ENCODE peak calls at places on chromosomes 11 and 22, in ten cellular contexts. W is sigmoid colon, G is Peyer's patch, A is testis, S is right lobe of liver, M is tibial nerve, L is ovary, Z is breast epithelium, Q is HepG2, F is prostate gland. Y is an unnamed sample. For H3K27me3, the result is how much of the 10 kb centered on the place peaks cover.

GRCh38 chr22:25781801-25782200 is 39.8 kb downstream of the MYO18B start:
- DNase-seq in W (no peak), G (no peak), A (no peak), S (no peak), M (no peak), L (no peak), Z (no peak), Q (no peak), F (no peak), Y (no peak)

GRCh38 chr11:9219115-9219514 is 46.0 kb downstream of the DENND5A start:
- DNase-seq in W (no peak), G (no peak), A (no peak), S (no peak), M (no peak), L (no peak), Z (no peak), Q (no peak), F (no peak), Y (no peak)

GRCh38 chr11:74755395-74755995 is 6.8 kb downstream of the RNF169 start:
- DNase-seq in W (no peak), G (no peak), A (no peak), S (no peak), M (no peak), L (no peak), Z (no peak), Q (no peak), F (no peak), Y (no peak)

GRCh38 chr11:132234878-132235277 is 864.5 kb downstream of the NTM start:
- DNase-seq in W (no peak), G (no peak), A (no peak), S (no peak), M (no peak), L (no peak), Z (no peak), Q (no peak), F (no peak), Y (no peak)

GRCh38 chr11:64406221-64406946 is 47.4 kb downstream of the RPS6KA4 start:
- DNase-seq in W (peak), G (no peak), A (peak), S (no peak), M (no peak), L (peak), Z (no peak), Q (no peak), F (no peak), Y (no peak)

GRCh38 chr11:76123243-76123642 is 83.1 kb downstream of the WNT11 start:
- DNase-seq in W (no peak), G (no peak), A (peak), S (no peak), M (peak), L (no peak), Z (no peak), Q (no peak), F (no peak), Y (no peak)

GRCh38 chr11:45052361-45052760 is 94.1 kb upstream of the PRDM11 start:
- DNase-seq in W (no peak), G (no peak), A (no peak), S (no peak), M (no peak), L (no peak), Z (no peak), Q (no peak), F (no peak), Y (no peak)

GRCh38 chr11:63961608-63962412 is 12.6 kb upstream of the COX8A start:
- DNase-seq in W (peak), G (peak), A (no peak), S (no peak), M (no peak), L (no peak), Z (no peak), Q (peak), F (peak), Y (no peak)

GRCh38 chr11:130677486-130678153 is 229.2 kb downstream of the ADAMTS15 start:
- DNase-seq in W (no peak), G (no peak), A (no peak), S (no peak), M (no peak), L (no peak), Z (no peak), Q (peak), F (no peak), Y (no peak)

GRCh38 chr11:76823481-76824028 is 37.2 kb upstream of the ACER3 start:
- DNase-seq in W (no peak), G (no peak), A (no peak), S (peak), M (no peak), L (no peak), Z (no peak), Q (peak), F (no peak), Y (peak)

GRCh38 chr22:21917959-21918261 is 34.7 kb downstream of the PPM1F start:
- DNase-seq in W (no peak), G (no peak), A (no peak), S (no peak), M (no peak), L (no peak), Z (no peak), Q (no peak), F (no peak), Y (no peak)

GRCh38 chr11:134207538-134208239 is 16.1 kb downstream of the NCAPD3 start:
- DNase-seq in W (no peak), G (peak), A (peak), S (peak), M (peak), L (no peak), Z (no peak), Q (peak), F (no peak), Y (peak)

GRCh38 chr22:37214431-37215025 is 2.3 kb upstream of the SSTR3 start:
- DNase-seq in W (peak), G (no peak), A (no peak), S (peak), M (no peak), L (no peak), Z (no peak), Q (no peak), F (no peak), Y (no peak)

GRCh38 chr11:2136952-2137201 is 2.3 kb downstream of the IGF2 start:
- DNase-seq in W (no peak), G (no peak), A (no peak), S (no peak), M (no peak), L (no peak), Z (no peak), Q (no peak), F (no peak), Y (no peak)

GRCh38 chr22:48714231-48714630 is 1113.4 kb downstream of the BRD1 start:
- DNase-seq in W (peak), G (peak), A (no peak), S (no peak), M (no peak), L (no peak), Z (no peak), Q (no peak), F (no peak), Y (no peak)

GRCh38 chr11:64771861-64772260 is 6.5 kb downstream of the SF1 start:
- DNase-seq in W (no peak), G (no peak), A (no peak), S (no peak), M (no peak), L (no peak), Z (no peak), Q (no peak), F (no peak), Y (no peak)

GRCh38 chr22:28917747-28918543 is 34.6 kb downstream of the ZNRF3 start:
- DNase-seq in W (peak), G (peak), A (no peak), S (no peak), M (no peak), L (peak), Z (no peak), Q (peak), F (no peak), Y (no peak)

GRCh38 chr11:44621140-44621681 is 55.7 kb downstream of the CD82 start:
- DNase-seq in W (peak), G (peak), A (peak), S (peak), M (peak), L (peak), Z (peak), Q (peak), F (peak), Y (peak)

GRCh38 chr11:123238297-123238696 is 43.2 kb upstream of the CLMP start:
- DNase-seq in W (peak), G (no peak), A (no peak), S (no peak), M (peak), L (no peak), Z (no peak), Q (no peak), F (no peak), Y (no peak)

GRCh38 chr11:17351510-17352176 is at the start of gene NCR3LG1:
- DNase-seq in W (peak), G (peak), A (peak), S (peak), M (peak), L (peak), Z (no peak), Q (peak), F (peak), Y (peak)

GRCh38 chr11:3944198-3944597 is 88.7 kb downstream of the STIM1 start:
- DNase-seq in W (no peak), G (no peak), A (peak), S (no peak), M (peak), L (no peak), Z (no peak), Q (no peak), F (no peak), Y (peak)

GRCh38 chr11:20004856-20005255 is 155.4 kb downstream of the DBX1 start:
- DNase-seq in W (no peak), G (no peak), A (no peak), S (no peak), M (no peak), L (no peak), Z (no peak), Q (no peak), F (no peak), Y (no peak)

GRCh38 chr22:50439314-50440250 is 35.3 kb downstream of the SBF1 start:
- DNase-seq in W (no peak), G (no peak), A (no peak), S (peak), M (no peak), L (no peak), Z (no peak), Q (no peak), F (no peak), Y (peak)

GRCh38 chr11:1195690-1196515 is 27.0 kb upstream of the MUC5B start:
- DNase-seq in W (peak), G (peak), A (no peak), S (peak), M (no peak), L (peak), Z (peak), Q (no peak), F (no peak), Y (no peak)

GRCh38 chr22:30864441-30865420 is 103.8 kb downstream of the MORC2 start:
- DNase-seq in W (peak), G (no peak), A (no peak), S (no peak), M (no peak), L (no peak), Z (peak), Q (no peak), F (no peak), Y (no peak)

GRCh38 chr11:10323793-10324170 is 18.9 kb downstream of the ADM start:
- DNase-seq in W (no peak), G (no peak), A (no peak), S (no peak), M (no peak), L (no peak), Z (no peak), Q (no peak), F (no peak), Y (no peak)

GRCh38 chr11:125167954-125168821 is 3.6 kb downstream of the PKNOX2 start:
- DNase-seq in W (no peak), G (peak), A (no peak), S (no peak), M (no peak), L (peak), Z (no peak), Q (no peak), F (peak), Y (no peak)

GRCh38 chr22:23149743-23150238 is 4.5 kb downstream of the RAB36 start:
- DNase-seq in W (no peak), G (no peak), A (no peak), S (no peak), M (no peak), L (no peak), Z (no peak), Q (no peak), F (no peak), Y (no peak)

GRCh38 chr11:3873712-3874349 is 18.4 kb downstream of the STIM1 start:
- DNase-seq in W (no peak), G (no peak), A (no peak), S (no peak), M (no peak), L (no peak), Z (no peak), Q (no peak), F (no peak), Y (no peak)

GRCh38 chr22:26322179-26322905 is 106.7 kb upstream of the ASPHD2 start:
- DNase-seq in W (no peak), G (no peak), A (no peak), S (no peak), M (no peak), L (no peak), Z (no peak), Q (no peak), F (no peak), Y (no peak)

GRCh38 chr11:70079691-70080090 is 1.6 kb downstream of the ANO1 start:
- DNase-seq in W (no peak), G (peak), A (no peak), S (no peak), M (no peak), L (no peak), Z (no peak), Q (no peak), F (no peak), Y (no peak)

GRCh38 chr11:70077411-70078094 is 564 bp upstream of the ANO1 start:
- DNase-seq in W (peak), G (no peak), A (no peak), S (no peak), M (no peak), L (no peak), Z (no peak), Q (no peak), F (no peak), Y (no peak)

GRCh38 chr11:70078095-70078795 is at the start of gene ANO1:
- DNase-seq in W (peak), G (peak), A (peak), S (peak), M (no peak), L (no peak), Z (no peak), Q (no peak), F (peak), Y (no peak)

GRCh38 chr11:70080763-70081162 is 2.6 kb downstream of the ANO1 start:
- DNase-seq in W (no peak), G (no peak), A (no peak), S (no peak), M (no peak), L (no peak), Z (peak), Q (no peak), F (no peak), Y (no peak)

DNA sequence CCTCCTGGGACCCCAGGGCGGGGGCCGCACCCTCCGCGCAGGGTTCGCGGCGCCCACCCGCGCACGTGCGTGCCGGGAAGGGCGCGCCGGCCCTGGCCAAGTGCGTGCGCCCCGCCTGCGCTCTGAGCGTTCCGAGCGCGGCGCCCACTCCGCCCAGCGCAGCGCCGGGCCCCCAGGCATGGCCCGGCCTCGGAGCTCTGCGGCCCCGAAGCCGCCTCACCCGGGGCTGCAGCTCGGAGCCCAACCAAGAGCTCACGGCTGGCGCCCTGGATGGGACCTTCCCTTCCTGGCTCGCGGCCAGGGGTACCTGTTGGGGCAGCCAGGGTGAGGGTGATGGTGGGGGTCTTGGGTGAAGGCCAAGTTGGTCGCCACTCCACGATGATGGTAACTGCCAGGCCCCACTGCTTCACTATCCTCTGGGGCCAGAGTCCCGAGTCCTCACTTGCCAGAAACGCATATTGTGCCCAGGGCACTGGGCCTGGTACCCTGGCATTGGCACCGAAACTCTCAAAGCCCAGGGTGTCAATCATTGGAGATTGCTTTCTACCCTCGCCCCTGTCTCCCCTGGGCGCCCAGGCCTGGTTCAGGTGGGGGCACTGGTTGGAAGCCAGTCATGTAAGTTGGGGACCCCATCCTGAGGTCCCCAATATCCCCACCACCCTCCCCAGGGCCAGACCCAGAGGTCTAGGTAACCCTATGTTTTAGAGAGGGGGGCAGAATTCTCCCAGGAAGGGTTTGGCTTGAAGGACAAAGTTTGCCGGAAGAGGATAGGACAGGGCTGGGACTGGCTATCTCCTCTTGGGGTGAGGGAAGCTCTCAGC is 889 bp downstream of the ANO1 start:
- DNase-seq in W (peak), G (no peak), A (no peak), S (no peak), M (no peak), L (no peak), Z (no peak), Q (no peak), F (no peak), Y (no peak)
- H3K27me3 ChIP-seq in W (half or more), G (under half), A (under half), S (under half), M (under half), L (under half), Z (under half), Q (under half), F (under half), Y (under half)

DNA sequence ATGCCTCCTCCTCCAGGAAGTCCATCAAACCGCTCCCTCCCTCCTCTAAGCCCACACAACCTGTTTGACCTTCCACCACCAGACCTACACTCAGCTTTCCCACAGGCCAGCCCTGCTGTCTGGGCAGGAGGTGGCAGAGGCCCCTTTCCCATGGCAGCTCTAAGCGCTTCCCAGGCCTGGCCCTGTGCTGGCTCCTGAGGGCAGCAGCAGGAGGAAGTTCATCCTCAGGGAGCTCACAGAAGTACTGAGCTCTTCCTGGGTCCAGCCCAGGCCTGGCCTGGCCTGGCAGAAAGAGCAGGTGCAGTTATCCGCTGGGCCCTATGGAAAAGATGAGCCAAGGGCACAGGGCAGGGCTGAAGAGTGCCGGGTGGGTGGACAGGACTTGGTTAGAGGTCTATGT is 31.4 kb downstream of the ARAP1 start:
- DNase-seq in W (no peak), G (no peak), A (no peak), S (no peak), M (no peak), L (no peak), Z (no peak), Q (no peak), F (no peak), Y (no peak)
- TF ChIP-seq POLR2A in W (no peak), G (peak), A (no peak), S (no peak), M (no peak), L (no peak), Z (no peak), Q (no peak), F (no peak), Y (no peak)

DNA sequence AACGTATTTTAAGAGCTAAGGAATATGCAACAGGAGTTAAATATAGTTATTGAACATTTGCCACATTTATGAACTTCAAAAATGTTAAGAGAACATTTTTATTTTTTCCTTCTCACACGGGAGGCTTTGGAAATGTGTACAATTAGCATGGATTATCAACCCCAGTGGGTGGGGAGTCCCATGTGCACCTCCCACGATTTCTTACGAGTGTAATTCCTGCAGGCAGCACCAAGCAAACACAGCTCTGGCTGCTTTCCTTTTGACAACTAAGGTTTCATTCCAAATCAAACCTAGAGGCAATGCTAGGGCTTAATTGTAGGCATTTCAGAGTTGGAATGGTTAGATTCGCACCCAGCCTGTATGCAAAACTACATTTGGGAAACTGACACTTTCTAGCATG is 460.9 kb downstream of the METTL15 start:
- DNase-seq in W (no peak), G (no peak), A (no peak), S (no peak), M (no peak), L (no peak), Z (no peak), Q (no peak), F (no peak), Y (no peak)
- H3K27me3 ChIP-seq in W (under half), G (under half), A (under half), S (under half), M (under half), L (under half), Z (under half), Q (under half), F (under half), Y (under half)

DNA sequence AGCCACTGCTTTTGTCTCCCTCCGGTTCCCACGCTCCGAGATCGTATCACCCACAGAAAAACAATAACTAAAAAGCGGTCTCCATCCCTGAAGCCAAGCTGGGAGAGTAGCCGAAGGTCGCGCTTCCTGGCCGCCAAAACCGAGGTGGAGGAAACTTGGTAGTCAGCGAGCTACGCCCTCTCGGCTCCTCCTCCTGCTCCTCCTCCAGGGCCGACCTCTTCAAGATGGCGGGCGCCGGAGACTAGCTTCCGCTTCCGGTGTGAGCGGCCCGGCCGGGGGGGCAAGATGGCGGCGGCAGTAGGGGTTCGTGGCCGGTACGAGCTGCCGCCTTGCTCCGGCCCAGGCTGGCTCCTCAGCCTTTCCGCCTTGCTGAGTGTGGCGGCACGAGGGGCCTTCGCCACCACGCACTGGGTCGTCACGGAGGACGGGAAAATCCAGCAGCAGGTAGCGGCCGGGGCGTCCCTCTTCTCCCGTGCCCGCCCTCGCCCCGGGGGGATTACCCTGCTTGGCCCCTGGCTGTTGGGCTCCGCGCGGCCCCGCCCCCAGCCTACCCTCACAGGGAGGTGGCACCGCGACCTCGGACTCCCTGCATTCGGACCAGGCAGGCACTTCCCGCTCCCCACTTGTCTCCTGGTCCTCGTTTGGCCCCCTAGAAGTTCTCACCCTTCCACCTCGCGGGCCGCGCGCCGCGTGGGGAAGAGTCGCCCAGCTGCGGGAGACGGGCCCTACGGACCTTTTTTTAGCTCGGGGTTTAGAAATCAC is at the start of gene TTC17:
- DNase-seq in W (peak), G (peak), A (peak), S (peak), M (peak), L (peak), Z (peak), Q (peak), F (peak), Y (peak)
- TF ChIP-seq POLR2A in W (peak), G (peak), A (no peak), S (peak), M (peak), L (peak), Z (peak), Q (peak), F (peak), Y (peak)

GRCh38 chr22:20430101-20430640 is 7.5 kb downstream of the SCARF2 start:
- DNase-seq in W (peak), G (peak), A (no peak), S (no peak), M (no peak), L (no peak), Z (no peak), Q (no peak), F (no peak), Y (no peak)
- H3K27me3 ChIP-seq in W (under half), G (under half), A (under half), S (under half), M (under half), L (under half), Z (under half), Q (under half), F (under half), Y (under half)